ENCODE peak calls at places on chromosomes 3 and 15, in seven cellular contexts. D, F, S, O, Z, W and E are unnamed samples. For H3K27me3, the result is how much of the 10 kb centered on the place peaks cover.

GRCh38 chr3:142027295-142027694 is 122.0 kb downstream of the TFDP2 start:
- DNase-seq in D (no peak), Z (peak), W (no peak), F (no peak), O (no peak), S (no peak), E (peak)

GRCh38 chr3:29822051-29822450 is 541.2 kb downstream of the RBMS3 start:
- DNase-seq in S (no peak), D (no peak), O (no peak), F (peak), W (peak), Z (no peak), E (peak)

GRCh38 chr15:40008061-40008460 is 30.9 kb downstream of the SRP14 start:
- DNase-seq in D (no peak), Z (no peak), S (no peak), O (no peak), F (no peak), W (peak), E (peak)

GRCh38 chr3:13451301-13451673 is 28.8 kb upstream of the HDAC11 start:
- DNase-seq in D (no peak), S (no peak), F (no peak), O (peak), W (peak), Z (no peak), E (peak)

GRCh38 chr3:110623571-110623970 is 448.0 kb upstream of the NECTIN3 start:
- DNase-seq in S (no peak), D (no peak), W (no peak), Z (peak), F (no peak), O (no peak), E (peak)

GRCh38 chr3:19232566-19232965 is 84.3 kb downstream of the KCNH8 start:
- DNase-seq in F (no peak), W (no peak), Z (no peak), O (no peak), D (no peak), S (no peak), E (no peak)

GRCh38 chr3:43185256-43185655 is 79.4 kb upstream of the POMGNT2 start:
- DNase-seq in S (no peak), W (no peak), O (no peak), D (no peak), F (no peak), Z (no peak), E (no peak)

GRCh38 chr3:50303038-50303815 is at the start of gene HYAL1:
- DNase-seq in D (no peak), O (peak), S (peak), Z (peak), F (no peak), W (no peak), E (no peak)

GRCh38 chr3:171334465-171334811 is 125.8 kb downstream of the TNIK start:
- DNase-seq in Z (no peak), F (no peak), D (no peak), O (peak), W (no peak), S (peak), E (no peak)

GRCh38 chr3:67765575-67765974 is 111.2 kb upstream of the SUCLG2 start:
- DNase-seq in D (no peak), F (no peak), O (no peak), Z (no peak), S (no peak), W (peak), E (no peak)

GRCh38 chr15:95596487-95596886 is 734.0 kb upstream of the NR2F2 start:
- DNase-seq in Z (no peak), S (no peak), D (no peak), W (no peak), F (no peak), O (no peak), E (no peak)

GRCh38 chr15:64305261-64305660 is 50.7 kb downstream of the CSNK1G1 start:
- DNase-seq in W (peak), O (no peak), D (no peak), F (no peak), Z (no peak), S (no peak), E (peak)

GRCh38 chr3:126983653-126984390 is 907 bp downstream of the PLXNA1 start:
- DNase-seq in D (no peak), O (no peak), W (no peak), F (no peak), S (no peak), Z (peak), E (peak)

GRCh38 chr3:13564751-13565560 is 16.0 kb downstream of the FBLN2 start:
- DNase-seq in F (no peak), D (no peak), W (no peak), S (peak), Z (no peak), O (peak), E (no peak)

GRCh38 chr3:196736670-196737374 is 2.8 kb upstream of the PAK2 start:
- DNase-seq in D (no peak), O (no peak), W (no peak), S (no peak), F (no peak), Z (peak), E (no peak)

GRCh38 chr3:136142592-136142991 is 53.5 kb downstream of the MSL2 start:
- DNase-seq in W (peak), D (no peak), S (no peak), O (no peak), F (peak), Z (peak), E (peak)

GRCh38 chr3:197398301-197398878 is 100.0 kb upstream of the DLG1 start:
- DNase-seq in W (no peak), D (no peak), S (no peak), Z (no peak), O (no peak), F (no peak), E (no peak)

GRCh38 chr15:29676961-29677402 is 145.3 kb downstream of the TJP1 start:
- DNase-seq in W (peak), F (no peak), Z (peak), D (no peak), O (no peak), S (no peak), E (peak)

GRCh38 chr3:120472121-120472844 is 21.5 kb upstream of the FSTL1 start:
- DNase-seq in D (no peak), O (no peak), F (no peak), S (no peak), Z (no peak), W (no peak), E (no peak)

GRCh38 chr3:120469440-120470415 is 18.9 kb upstream of the FSTL1 start:
- DNase-seq in S (peak), O (no peak), F (no peak), W (peak), Z (peak), D (no peak), E (peak)

GRCh38 chr3:120470870-120471269 is 20.1 kb upstream of the FSTL1 start:
- DNase-seq in Z (no peak), W (no peak), O (no peak), S (peak), D (no peak), F (no peak), E (peak)

GRCh38 chr3:120471643-120472042 is 20.9 kb upstream of the FSTL1 start:
- DNase-seq in S (no peak), F (no peak), D (no peak), O (no peak), W (peak), Z (peak), E (peak)

DNA sequence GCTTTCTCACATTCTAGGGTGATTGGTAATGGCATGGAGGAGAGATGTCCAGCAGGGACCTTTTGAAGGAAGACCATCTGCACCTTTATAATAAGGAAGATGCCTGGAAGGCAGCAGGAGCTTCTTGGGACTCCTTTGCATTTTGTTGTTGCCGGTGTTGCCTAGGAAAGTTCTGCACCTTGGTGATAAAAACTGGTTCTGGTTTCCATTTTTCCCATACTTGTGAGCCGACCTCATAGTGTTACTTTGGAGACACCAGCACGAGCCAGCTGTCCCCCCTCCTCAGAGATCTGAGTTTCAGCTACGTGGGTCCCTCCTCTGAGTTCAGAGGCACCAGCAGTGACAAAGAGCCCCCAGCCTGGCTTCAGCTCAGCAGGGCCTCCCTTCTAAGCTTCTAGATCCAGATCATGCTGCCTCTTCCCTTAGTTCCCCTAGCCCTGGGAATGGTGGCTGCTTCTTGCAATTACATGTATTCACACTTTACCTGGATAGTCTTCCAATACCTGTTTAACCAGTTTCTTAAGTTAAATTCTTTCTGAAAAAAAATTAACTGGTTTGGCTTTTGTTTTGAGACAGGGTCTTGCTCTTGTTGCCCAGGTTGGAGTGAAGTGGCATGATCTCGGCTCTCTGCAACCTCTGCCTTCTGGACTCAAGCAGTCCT is 18.0 kb upstream of the FSTL1 start:
- DNase-seq in W (no peak), Z (no peak), O (no peak), D (no peak), S (no peak), F (no peak), E (no peak)
- H3K4me3 ChIP-seq in W (no peak), Z (no peak), O (no peak), D (no peak), S (no peak), F (no peak), E (no peak)

GRCh38 chr3:148705314-148705713 is 7.6 kb downstream of the AGTR1 start:
- DNase-seq in W (no peak), S (no peak), O (no peak), Z (no peak), F (no peak), D (no peak), E (no peak)
- H3K27me3 ChIP-seq in W (under half), S (under half), O (under half), Z (under half), F (under half), D (under half), E (under half)

DNA sequence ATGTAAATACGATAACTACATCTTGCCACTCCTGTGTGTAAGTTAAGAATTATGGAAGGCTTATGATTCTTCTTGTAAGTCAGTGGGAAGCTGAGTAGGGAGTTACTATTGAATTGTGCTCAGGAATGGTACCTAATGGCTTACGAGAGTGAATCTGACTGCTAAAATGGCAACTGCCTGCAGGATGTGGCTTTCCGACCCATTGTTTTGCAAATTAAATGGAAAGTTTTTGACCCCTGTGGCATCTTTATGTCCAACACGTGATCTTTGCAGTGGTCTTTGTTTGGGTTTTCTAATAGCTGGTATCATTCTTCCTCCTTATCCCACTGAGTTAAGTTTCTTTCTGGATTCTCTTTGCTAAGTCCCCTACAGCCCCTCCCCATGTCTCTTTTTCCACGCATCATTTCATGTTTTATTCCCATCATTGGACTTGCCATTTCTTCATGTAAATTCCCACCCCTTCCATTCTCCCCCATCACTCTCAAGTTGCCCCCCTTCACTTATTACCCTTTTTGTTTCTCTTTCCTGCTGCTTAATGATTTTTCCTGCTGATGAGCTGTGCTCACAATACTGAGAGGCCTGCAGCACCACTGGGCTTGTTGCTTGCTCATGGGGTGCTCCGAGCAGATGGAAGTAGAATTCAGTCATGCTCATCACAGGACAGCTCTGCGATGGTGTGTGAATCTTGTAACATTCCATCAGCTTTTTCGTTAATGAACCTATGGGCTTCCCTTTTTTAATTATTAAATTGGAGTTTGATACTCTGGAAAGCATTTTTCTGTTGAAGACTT is 428.2 kb upstream of the IL12A start:
- DNase-seq in O (no peak), W (no peak), S (no peak), D (no peak), F (no peak), Z (no peak), E (no peak)
- H3K4me3 ChIP-seq in O (no peak), W (no peak), S (no peak), D (no peak), F (no peak), Z (no peak), E (no peak)

GRCh38 chr15:89462198-89462912 is 34.0 kb downstream of the RHCG start:
- DNase-seq in Z (peak), S (no peak), O (no peak), F (no peak), D (no peak), W (peak), E (peak)
- H3K27me3 ChIP-seq in Z (under half), S (under half), O (under half), F (under half), D (under half), W (under half), E (under half)